ENCODE peak calls at places on chromosomes 13 and 19, in nine cellular contexts. G, C, K, N, E, Y, T, B and M are unnamed samples. For H3K4me1 and H3K36me3, the result is how much of the 10 kb centered on the place peaks cover.

GRCh38 chr13:51495300-51495699 is 42.5 kb upstream of the INTS6 start:
- DNase-seq in T (no peak), B (no peak), K (no peak), N (no peak), Y (no peak), E (no peak), G (no peak), C (no peak), M (no peak)

GRCh38 chr19:45972081-45972943 is 1.4 kb downstream of the NOVA2 start:
- DNase-seq in B (no peak), K (no peak), E (no peak), G (peak), Y (no peak), N (no peak), C (no peak), T (no peak), M (no peak)

GRCh38 chr13:20482275-20482761 is 43.3 kb downstream of the CRYL1 start:
- DNase-seq in B (no peak), K (no peak), N (peak), G (no peak), C (no peak), Y (no peak), T (no peak), E (no peak), M (no peak)

GRCh38 chr13:72648513-72649065 is 78.8 kb downstream of the MZT1 start:
- DNase-seq in E (no peak), T (no peak), K (no peak), N (no peak), Y (no peak), G (no peak), B (no peak), C (no peak), M (no peak)

GRCh38 chr13:99303863-99304521 is 3.2 kb downstream of the GPR183 start:
- DNase-seq in K (peak), G (peak), T (no peak), B (no peak), N (no peak), C (no peak), Y (no peak), E (no peak), M (no peak)

GRCh38 chr13:107211073-107211472 is 643.1 kb upstream of the ARGLU1 start:
- DNase-seq in G (peak), E (peak), T (peak), N (peak), B (peak), C (peak), Y (no peak), K (peak), M (peak)

GRCh38 chr19:50877338-50877737 is 4.1 kb downstream of the KLK2 start:
- DNase-seq in N (no peak), B (no peak), T (no peak), Y (no peak), C (no peak), G (no peak), E (no peak), K (peak), M (no peak)

GRCh38 chr13:95481051-95481775 is 71.3 kb upstream of the CLDN10 start:
- DNase-seq in K (no peak), G (no peak), B (no peak), T (no peak), C (no peak), Y (no peak), N (peak), E (no peak), M (no peak)

GRCh38 chr19:46634045-46634655 is 1.9 kb downstream of the GNG8 start:
- DNase-seq in E (peak), K (peak), B (peak), Y (no peak), N (peak), C (peak), T (peak), G (peak), M (peak)

GRCh38 chr19:48249502-48250014 is 6.2 kb downstream of the CARD8 start:
- DNase-seq in B (no peak), C (no peak), K (peak), N (peak), E (peak), Y (peak), T (peak), G (peak), M (no peak)

GRCh38 chr19:35897706-35898451 is 2.5 kb downstream of the NFKBID start:
- DNase-seq in T (no peak), N (no peak), Y (no peak), C (no peak), G (no peak), K (no peak), E (no peak), B (no peak), M (no peak)

GRCh38 chr19:35901055-35901644 is 810 bp upstream of the NFKBID start:
- DNase-seq in G (no peak), T (no peak), E (no peak), K (no peak), C (no peak), B (no peak), Y (no peak), N (no peak), M (no peak)

GRCh38 chr19:35896643-35897040 is 3.7 kb downstream of the NFKBID start:
- DNase-seq in T (no peak), N (no peak), B (no peak), Y (no peak), G (no peak), K (no peak), E (no peak), C (no peak), M (no peak)

GRCh38 chr19:35901854-35902661 is at the start of gene HCST:
- DNase-seq in B (no peak), E (no peak), N (no peak), T (no peak), G (no peak), Y (no peak), C (no peak), K (peak), M (no peak)

GRCh38 chr19:35899547-35900214 is 659 bp downstream of the NFKBID start:
- DNase-seq in Y (peak), T (peak), C (peak), G (peak), B (peak), E (peak), K (peak), N (peak), M (peak)
- TF ChIP-seq POLR2A in Y (peak), T (no peak), C (peak), G (no peak), B (peak), E (peak), K (peak), N (peak), M (no peak)

GRCh38 chr19:49866933-49867782 is at the start of gene PNKP:
- DNase-seq in K (peak), N (peak), B (peak), C (peak), G (peak), E (peak), T (peak), Y (no peak), M (peak)

GRCh38 chr19:49863254-49863934 is 4.0 kb downstream of the PNKP start:
- DNase-seq in N (peak), G (peak), B (no peak), Y (no peak), K (peak), C (no peak), E (no peak), T (no peak), M (no peak)

GRCh38 chr19:49863935-49864320 is 3.4 kb downstream of the PNKP start:
- DNase-seq in K (no peak), G (peak), B (no peak), C (peak), N (peak), E (no peak), Y (no peak), T (no peak), M (peak)

GRCh38 chr19:49862411-49863253 is 4.7 kb downstream of the PNKP start:
- DNase-seq in E (no peak), B (no peak), Y (no peak), T (no peak), C (peak), N (peak), G (peak), K (no peak), M (peak)

GRCh38 chr19:49864890-49865289 is 2.5 kb downstream of the PNKP start:
- DNase-seq in T (no peak), B (no peak), Y (no peak), E (no peak), C (no peak), N (peak), K (no peak), G (peak), M (no peak)
- H3K4me1 ChIP-seq in T (half or more), B (under half), Y (under half), E (under half), C (under half), N (under half), K (under half), G (under half), M (half or more)

DNA sequence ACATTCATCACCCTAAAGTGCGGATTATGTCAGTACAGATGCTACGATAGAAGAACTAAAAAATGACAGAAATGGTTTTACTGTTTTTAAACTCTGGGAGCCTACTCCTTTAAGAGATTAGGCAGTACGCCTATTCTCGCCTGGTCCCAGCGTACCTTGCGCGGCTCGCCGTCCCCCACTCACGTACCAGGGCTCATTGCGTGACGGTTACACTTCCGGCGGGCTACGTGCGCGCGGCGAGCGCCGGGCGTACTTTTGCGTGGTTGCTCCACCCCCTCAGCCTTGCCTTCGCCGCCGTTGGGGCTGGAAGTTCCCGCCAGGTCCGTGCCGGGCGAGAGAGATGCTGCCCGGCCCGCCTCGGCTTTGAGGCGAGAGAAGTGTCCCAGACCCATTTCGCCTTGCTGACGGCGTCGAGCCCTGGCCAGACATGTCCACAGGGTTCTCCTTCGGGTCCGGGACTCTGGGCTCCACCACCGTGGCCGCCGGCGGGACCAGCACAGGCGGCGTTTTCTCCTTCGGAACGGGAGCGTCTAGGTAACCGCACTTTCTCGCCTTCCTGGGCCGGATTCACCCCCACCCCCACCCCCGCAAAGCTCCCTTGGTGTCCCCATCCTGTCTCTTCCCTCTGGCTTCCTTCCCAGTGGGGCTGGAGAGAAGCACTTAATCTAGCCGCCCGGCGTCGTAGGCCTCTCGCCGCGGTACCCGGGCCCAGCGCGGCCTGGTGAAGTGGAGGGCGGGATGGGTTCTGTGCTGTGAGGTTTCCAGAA is at the start of gene NUP58:
- DNase-seq in B (peak), Y (peak), N (peak), C (peak), E (peak), G (peak), T (peak), K (peak), M (peak)
- H3K36me3 ChIP-seq in B (under half), Y (under half), N (under half), C (under half), E (under half), G (under half), T (under half), K (under half), M (under half)

GRCh38 chr13:42271337-42272114 is 426 bp upstream of the AKAP11 start:
- DNase-seq in B (peak), T (peak), Y (peak), C (peak), G (peak), K (peak), N (peak), E (peak), M (peak)
- TF ChIP-seq POLR2A in B (no peak), T (no peak), Y (no peak), C (no peak), G (no peak), K (no peak), N (no peak), E (no peak), M (no peak)

GRCh38 chr13:71144883-71145282 is 722.1 kb downstream of the DACH1 start:
- DNase-seq in E (no peak), K (no peak), B (no peak), T (no peak), N (no peak), Y (no peak), C (no peak), G (no peak), M (no peak)
- H3K4me1 ChIP-seq in E (under half), K (under half), B (under half), T (under half), N (under half), Y (under half), C (under half), G (under half), M (under half)

DNA sequence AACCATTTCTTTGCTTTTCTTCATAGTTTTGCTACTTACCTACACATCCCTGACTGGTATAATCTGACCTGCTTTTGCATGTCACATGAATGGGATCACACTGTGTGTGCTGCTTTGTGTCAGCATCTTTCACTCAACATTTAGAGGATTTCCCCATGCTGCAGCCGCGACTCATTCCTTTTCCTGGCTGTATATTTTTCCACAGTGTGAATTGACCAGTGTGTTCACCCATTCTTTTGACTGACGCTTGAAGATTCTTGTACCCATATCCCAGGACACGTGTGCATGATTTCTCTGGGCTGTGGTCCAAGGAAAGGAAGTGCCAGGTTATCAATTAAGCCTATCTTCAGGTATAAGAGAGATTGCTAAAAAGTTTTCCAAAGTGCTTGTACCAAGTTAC is 118.4 kb downstream of the DPF1 start:
- DNase-seq in B (no peak), C (no peak), K (no peak), N (no peak), E (no peak), Y (no peak), G (no peak), T (no peak), M (no peak)
- H3K36me3 ChIP-seq in B (under half), C (under half), K (under half), N (under half), E (under half), Y (under half), G (under half), T (half or more), M (half or more)

GRCh38 chr19:21396893-21397572 is at the start of gene ZNF493:
- DNase-seq in N (peak), B (peak), Y (peak), C (peak), T (peak), G (peak), E (peak), K (peak), M (peak)
- TF ChIP-seq POLR2A in N (peak), B (peak), Y (peak), C (peak), T (no peak), G (peak), E (peak), K (peak), M (peak)

GRCh38 chr13:112734696-112735547 is 45.1 kb downstream of the ATP11A start:
- DNase-seq in B (no peak), E (no peak), G (no peak), T (no peak), C (no peak), Y (no peak), K (no peak), N (no peak), M (no peak)

GRCh38 chr13:112732679-112733078 is 42.8 kb downstream of the ATP11A start:
- DNase-seq in E (no peak), G (no peak), C (no peak), Y (no peak), T (no peak), N (no peak), B (no peak), K (no peak), M (no peak)

GRCh38 chr13:112731667-112732616 is 42.1 kb downstream of the ATP11A start:
- DNase-seq in N (no peak), E (no peak), Y (no peak), C (no peak), T (no peak), B (no peak), K (no peak), G (no peak), M (no peak)

GRCh38 chr13:112733661-112734379 is 44.0 kb downstream of the ATP11A start:
- DNase-seq in T (no peak), B (no peak), Y (no peak), G (no peak), N (no peak), C (no peak), K (no peak), E (no peak), M (no peak)

DNA sequence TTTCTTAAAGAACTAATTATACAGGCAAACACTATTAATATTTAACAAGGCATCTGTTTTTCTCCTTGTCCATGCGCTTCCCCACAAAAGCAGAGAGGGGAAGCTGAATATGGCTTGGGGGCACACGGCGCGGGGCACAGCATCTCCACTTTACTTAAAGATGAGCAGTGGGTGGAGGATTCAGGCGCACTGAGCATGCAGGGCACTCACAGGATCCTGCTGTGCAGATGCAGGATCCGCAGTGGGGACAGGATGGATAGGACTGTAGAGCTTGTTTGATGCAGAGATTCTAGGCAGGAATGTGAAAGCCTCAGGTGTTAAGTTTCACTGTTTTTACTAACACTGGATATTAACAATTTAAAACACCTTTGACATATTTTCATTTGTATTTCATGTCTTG is 43.3 kb downstream of the ATP11A start:
- DNase-seq in B (no peak), K (no peak), C (no peak), N (no peak), Y (no peak), E (no peak), G (no peak), T (no peak), M (no peak)
- H3K4me1 ChIP-seq in B (under half), K (under half), C (under half), N (under half), Y (under half), E (under half), G (under half), T (under half), M (under half)

GRCh38 chr19:57712222-57712621 is 3.2 kb upstream of the ZNF154 start:
- DNase-seq in E (no peak), N (no peak), B (no peak), T (no peak), C (no peak), G (no peak), Y (no peak), K (no peak), M (no peak)
- H3K36me3 ChIP-seq in E (under half), N (under half), B (under half), T (under half), C (under half), G (under half), Y (under half), K (under half), M (under half)